ENCODE peak calls at places on chromosomes 4 and X, in five cellular contexts. Z is NB4; M is heart right ventricle; X is memory B cell; F is activated CD4-positive, alpha-beta T cell treated with anti-CD3 and anti-CD28 coated beads, Interleukin-2, amount 10 ng/mL, durations not matched to agents 7 days and 5 days. J is an unnamed sample.

GRCh38 chrX:74133156-74133796 is 170.7 kb upstream of the ZCCHC13 start:
- DNase-seq in Z (peak), X (peak), M (no peak), F (peak), J (peak)

GRCh38 chr4:182819751-182820150 is 97.4 kb downstream of the DCTD start:
- DNase-seq in F (no peak), Z (no peak), M (no peak), X (no peak), J (no peak)

GRCh38 chrX:115584715-115585114 is 23.7 kb downstream of the PLS3 start:
- DNase-seq in M (no peak), X (no peak), F (no peak), Z (no peak), J (no peak)

GRCh38 chr4:169899295-169899694 is 126.9 kb downstream of the MFAP3L start:
- DNase-seq in X (no peak), Z (no peak), F (no peak), M (no peak), J (no peak)

GRCh38 chrX:38220024-38220935 is at the start of gene SRPX:
- DNase-seq in Z (peak), X (no peak), M (peak), F (peak), J (no peak)

GRCh38 chr4:97500423-97500822 is 642.9 kb downstream of the STPG2 start:
- DNase-seq in M (no peak), Z (peak), F (no peak), X (no peak), J (no peak)

GRCh38 chr4:27666943-27667342 is 806.3 kb downstream of the STIM2 start:
- DNase-seq in F (no peak), M (no peak), X (no peak), Z (peak), J (no peak)

GRCh38 chr4:133452669-133453068 is 303.6 kb downstream of the PCDH10 start:
- DNase-seq in F (no peak), M (no peak), Z (no peak), X (no peak), J (no peak)

GRCh38 chrX:124501566-124501965 is 155.2 kb downstream of the SH2D1A start:
- DNase-seq in X (no peak), F (no peak), Z (no peak), M (no peak), J (no peak)

GRCh38 chr4:89365375-89366170 is 58.0 kb upstream of the GPRIN3 start:
- DNase-seq in M (no peak), Z (no peak), X (no peak), F (no peak), J (no peak)

GRCh38 chr4:139278450-139278849 is 1.6 kb downstream of the MGARP start:
- DNase-seq in F (no peak), Z (no peak), M (no peak), X (no peak), J (no peak)

GRCh38 chr4:155060873-155061272 is 147.6 kb upstream of the NPY2R start:
- DNase-seq in X (no peak), M (no peak), F (no peak), Z (no peak), J (no peak)

GRCh38 chr4:152626790-152627189 is 53.0 kb downstream of the TMEM154 start:
- DNase-seq in M (no peak), F (no peak), Z (no peak), X (no peak), J (no peak)

GRCh38 chrX:74382613-74383012 is 38.7 kb upstream of the SLC16A2 start:
- DNase-seq in M (peak), F (peak), X (peak), Z (peak), J (peak)

GRCh38 chr4:96677499-96677898 is 837.6 kb downstream of the PDHA2 start:
- DNase-seq in X (no peak), Z (peak), M (no peak), F (no peak), J (no peak)